ENCODE peak calls at places on chromosomes 1 and 21, in four cellular contexts. Y is dorsolateral prefrontal cortex, O is uterus, A is IMR-90. V is an unnamed sample.

GRCh38 chr1:221083902-221084301 is 204.7 kb downstream of the HLX start:
- DNase-seq in Y (no peak), O (no peak), A (no peak), V (no peak)

GRCh38 chr1:206430031-206430983 is 40.0 kb upstream of the IKBKE start:
- DNase-seq in Y (no peak), O (peak; percentile 55), A (peak; percentile 94), V (peak; percentile 85)

GRCh38 chr1:68495968-68496679 is 758 bp downstream of the DEPDC1 start:
- DNase-seq in Y (no peak), O (no peak), A (no peak), V (no peak)

GRCh38 chr1:209045326-209046057 is 538.0 kb upstream of the CAMK1G start:
- DNase-seq in Y (no peak), O (no peak), A (no peak), V (peak; percentile 9)

GRCh38 chr21:21631961-21632360 is 633.8 kb downstream of the NCAM2 start:
- DNase-seq in Y (no peak), O (no peak), A (peak; percentile 17), V (peak; percentile 12)

GRCh38 chr1:94952539-94952938 is 25.6 kb upstream of the CNN3 start:
- DNase-seq in Y (no peak), O (no peak), A (no peak), V (no peak)

GRCh38 chr1:174990382-174990999 is 9.3 kb upstream of the CACYBP start:
- DNase-seq in Y (no peak), O (peak; percentile 33), A (peak; percentile 61), V (peak; percentile 61)

GRCh38 chr1:179293340-179294327 is at the start of gene SOAT1:
- DNase-seq in Y (peak; percentile 95), O (peak; percentile 90), A (peak; percentile 88), V (peak; percentile 84)

GRCh38 chr1:165508291-165508690 is 35.5 kb upstream of the LRRC52 start:
- DNase-seq in Y (no peak), O (no peak), A (no peak), V (no peak)

GRCh38 chr1:116504308-116505156 is 66.3 kb downstream of the CD58 start:
- DNase-seq in Y (no peak), O (no peak), A (peak; percentile 62), V (peak; percentile 66)

GRCh38 chr21:26534517-26534916 is 38.6 kb downstream of the CYYR1 start:
- DNase-seq in Y (no peak), O (no peak), A (no peak), V (no peak)
- H3K4me3 ChIP-seq in Y (no peak overlapping the region), O (no peak overlapping the region), A (no peak overlapping the region), V (no peak overlapping the region)

DNA sequence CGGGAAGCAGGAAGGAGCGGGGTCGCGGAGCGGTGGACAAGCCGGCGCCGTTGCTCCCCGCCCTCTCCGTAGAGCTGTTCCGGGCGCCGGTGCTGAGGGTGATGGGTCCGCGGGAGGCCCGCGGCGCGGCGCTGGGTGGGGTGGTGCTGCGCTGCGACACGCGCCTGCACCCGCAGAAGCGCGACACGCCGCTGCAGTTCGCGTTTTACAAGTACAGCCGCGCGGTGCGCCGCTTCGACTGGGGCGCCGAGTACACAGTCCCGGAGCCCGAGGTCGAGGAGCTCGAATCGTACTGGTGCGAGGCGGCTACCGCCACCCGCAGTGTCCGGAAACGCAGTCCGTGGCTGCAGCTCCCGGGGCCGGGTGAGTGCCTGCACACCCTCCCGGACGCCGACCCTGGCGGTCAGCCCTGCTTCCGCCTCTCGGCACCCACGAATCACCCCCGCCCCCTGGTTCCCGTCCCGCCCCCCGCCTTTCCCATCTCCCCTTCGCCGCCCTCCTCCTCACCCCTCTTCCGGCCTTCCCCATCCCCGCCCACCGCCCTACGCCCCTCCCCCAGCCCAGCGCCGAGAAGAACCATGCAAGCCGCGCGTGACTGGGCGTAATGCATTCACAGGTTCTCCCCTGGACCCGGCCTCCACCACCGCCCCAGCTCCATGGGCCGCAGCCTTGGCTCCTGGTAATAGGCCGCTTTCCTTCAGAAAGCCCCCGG is 5.4 kb downstream of the FCRLB start:
- DNase-seq in Y (peak; percentile 59), O (peak; percentile 92), A (peak; percentile 79), V (peak; percentile 80)
- TF ChIP-seq CTCF in Y (no peak), O (no peak), A (no peak), V (peak; percentile 5)

GRCh38 chr1:46406881-46407608 is 12.9 kb downstream of the FAAH start:
- DNase-seq in Y (no peak), O (no peak), A (no peak), V (no peak)
- H3K4me3 ChIP-seq in Y (peak overlapping the region; percentile 40), O (peak overlapping the region; percentile 32), A (no peak overlapping the region), V (no peak overlapping the region)

DNA sequence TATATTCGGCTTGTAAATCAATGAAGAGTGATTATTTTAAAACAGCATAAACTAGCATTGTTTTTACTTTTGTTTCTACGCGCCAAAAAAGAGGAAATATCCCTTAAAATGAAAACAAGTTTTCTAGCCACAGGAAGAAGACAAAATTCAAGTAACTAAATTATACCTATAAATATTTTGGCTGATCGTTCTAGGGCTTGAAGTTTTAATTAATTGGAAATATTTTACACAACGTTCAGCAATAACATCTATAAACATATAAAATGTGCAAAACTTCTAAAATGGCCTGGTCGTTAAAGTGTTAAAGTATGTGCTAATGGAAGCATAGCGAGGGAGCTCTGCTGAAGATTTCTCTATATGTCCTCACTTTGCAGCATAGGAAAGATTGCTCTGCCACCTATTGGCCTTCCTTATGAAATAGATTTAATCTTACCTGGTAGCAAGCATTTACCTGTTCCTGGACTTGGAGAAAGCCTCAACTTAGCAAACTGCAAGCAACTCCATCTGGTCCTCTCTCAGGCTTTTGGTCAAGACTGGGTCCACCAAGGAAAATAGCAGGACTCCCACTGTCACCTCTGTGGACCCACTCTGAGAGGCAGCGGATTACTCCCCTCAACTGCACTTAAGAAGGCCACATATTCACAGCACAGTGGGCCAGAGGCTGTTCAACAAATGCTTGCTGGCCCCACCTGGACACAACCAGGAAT is 351.3 kb upstream of the RUNX1 start:
- DNase-seq in Y (no peak), O (no peak), A (peak; percentile 67), V (peak; percentile 65)
- TF ChIP-seq CTCF in Y (peak; percentile 41), O (no peak), A (peak; percentile 61), V (peak; percentile 56)

DNA sequence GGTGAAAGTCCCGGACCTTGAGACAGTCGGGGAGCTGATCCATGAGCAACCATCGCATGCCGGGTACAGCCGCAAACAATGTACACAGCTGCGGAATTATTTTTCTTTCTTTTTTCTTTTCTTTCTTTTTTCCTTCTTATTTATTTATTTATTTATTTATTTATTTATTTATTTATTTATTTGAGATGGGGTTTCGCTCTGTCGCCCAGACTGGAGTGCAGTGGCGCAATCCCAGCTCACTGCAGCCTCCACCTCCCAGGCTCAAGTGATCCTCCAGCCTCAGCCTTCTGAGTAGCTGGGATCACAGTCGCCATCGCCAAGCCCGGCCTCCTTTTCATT is 2.6 kb upstream of the PERM1 start:
- DNase-seq in Y (no peak), O (no peak), A (no peak), V (no peak)
- H3K4me3 ChIP-seq in Y (no peak overlapping the region), O (no peak overlapping the region), A (no peak overlapping the region), V (peak overlapping the region; percentile 26)

GRCh38 chr1:240192851-240193250 is 101.2 kb downstream of the FMN2 start:
- DNase-seq in Y (no peak), O (no peak), A (no peak), V (peak; percentile 73)

GRCh38 chr1:240193699-240194098 is 102.0 kb downstream of the FMN2 start:
- DNase-seq in Y (no peak), O (no peak), A (no peak), V (no peak)

GRCh38 chr1:240188139-240188538 is 96.5 kb downstream of the FMN2 start:
- DNase-seq in Y (no peak), O (no peak), A (no peak), V (no peak)

GRCh38 chr1:240189386-240189989 is 97.8 kb downstream of the FMN2 start:
- DNase-seq in Y (no peak), O (no peak), A (peak; percentile 53), V (peak; percentile 42)

DNA sequence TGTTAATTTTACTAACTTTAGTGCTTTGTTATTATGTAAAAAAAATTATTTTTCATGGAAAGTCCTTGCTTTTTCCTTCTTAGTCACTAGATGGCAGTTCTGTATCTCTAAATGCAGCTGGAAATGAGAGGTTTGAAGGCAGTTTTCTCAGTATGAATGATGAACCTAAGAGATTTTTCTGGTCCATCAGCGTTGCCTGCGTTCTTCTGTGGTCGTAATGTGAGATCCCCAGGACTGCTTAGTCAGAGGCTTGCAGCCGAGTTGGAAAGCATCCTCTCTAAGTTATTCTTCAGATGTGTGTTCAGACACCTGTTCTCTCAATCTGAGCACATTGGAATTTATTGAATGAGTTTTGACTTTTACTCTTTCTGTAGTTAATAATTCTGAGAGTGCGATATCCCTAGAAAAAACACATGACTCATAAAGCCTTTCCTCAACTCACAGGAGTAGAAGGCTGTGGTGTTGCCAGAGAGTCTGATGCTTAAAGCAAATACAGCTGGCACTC is 99.2 kb downstream of the FMN2 start:
- DNase-seq in Y (no peak), O (peak; percentile 67), A (peak; percentile 100), V (peak; percentile 98)
- TF ChIP-seq CTCF in Y (peak; percentile 71), O (peak; percentile 56), A (peak; percentile 92), V (peak; percentile 82)

GRCh38 chr21:37371041-37371397 is 4.4 kb downstream of the DYRK1A start:
- DNase-seq in Y (no peak), O (no peak), A (no peak), V (no peak)
- H3K4me3 ChIP-seq in Y (no peak overlapping the region), O (no peak overlapping the region), A (no peak overlapping the region), V (no peak overlapping the region)